ENCODE peak calls at places on chromosomes 16 and 17, in ten cellular contexts. One of them, this sample, is unnamed.

GRCh38 chr16:59487067-59487466 is 753.0 kb upstream of the GOT2 start:
- DNase-seq in activated B cell treated with CpG ODN at 0.5 μM for 24 hours: no peak
- DNase-seq in epithelial cell of proximal tubule: no peak
- DNase-seq in COR-L47: no peak
- DNase-seq in gastrocnemius medialis: no peak
- DNase-seq in LHCN-M2: no peak
- DNase-seq in anterior cingulate cortex: no peak
- DNase-seq in central memory CD4-positive, alpha-beta T cell: no peak
- DNase-seq in KBM-7: no peak
- DNase-seq in occipital lobe: no peak
- DNase-seq in this sample: no peak

GRCh38 chr17:79779661-79780365 is 1.9 kb downstream of the CBX2 start:
- DNase-seq in activated B cell treated with CpG ODN at 0.5 μM for 24 hours: no peak
- DNase-seq in epithelial cell of proximal tubule: no peak
- DNase-seq in COR-L47: no peak
- DNase-seq in gastrocnemius medialis: no peak
- DNase-seq in LHCN-M2: no peak
- DNase-seq in anterior cingulate cortex: no peak
- DNase-seq in central memory CD4-positive, alpha-beta T cell: no peak
- DNase-seq in KBM-7: no peak
- DNase-seq in occipital lobe: no peak
- DNase-seq in this sample: no peak

GRCh38 chr17:83062818-83063671 is 16.4 kb upstream of the METRNL start:
- DNase-seq in activated B cell treated with CpG ODN at 0.5 μM for 24 hours: peak
- DNase-seq in epithelial cell of proximal tubule: no peak
- DNase-seq in COR-L47: no peak
- DNase-seq in gastrocnemius medialis: no peak
- DNase-seq in LHCN-M2: no peak
- DNase-seq in anterior cingulate cortex: no peak
- DNase-seq in central memory CD4-positive, alpha-beta T cell: no peak
- DNase-seq in KBM-7: no peak
- DNase-seq in occipital lobe: no peak
- DNase-seq in this sample: no peak

GRCh38 chr16:89113152-89113547 is 19.5 kb downstream of the ACSF3 start:
- DNase-seq in activated B cell treated with CpG ODN at 0.5 μM for 24 hours: no peak
- DNase-seq in epithelial cell of proximal tubule: no peak
- DNase-seq in COR-L47: no peak
- DNase-seq in gastrocnemius medialis: no peak
- DNase-seq in LHCN-M2: no peak
- DNase-seq in anterior cingulate cortex: no peak
- DNase-seq in central memory CD4-positive, alpha-beta T cell: no peak
- DNase-seq in KBM-7: no peak
- DNase-seq in occipital lobe: no peak
- DNase-seq in this sample: no peak

GRCh38 chr17:5785867-5786509 is 201.7 kb upstream of the NLRP1 start:
- DNase-seq in activated B cell treated with CpG ODN at 0.5 μM for 24 hours: no peak
- DNase-seq in epithelial cell of proximal tubule: peak
- DNase-seq in COR-L47: no peak
- DNase-seq in gastrocnemius medialis: no peak
- DNase-seq in LHCN-M2: peak
- DNase-seq in anterior cingulate cortex: no peak
- DNase-seq in central memory CD4-positive, alpha-beta T cell: no peak
- DNase-seq in KBM-7: no peak
- DNase-seq in occipital lobe: no peak
- DNase-seq in this sample: no peak

GRCh38 chr16:81695431-81695890 is 83.6 kb upstream of the PLCG2 start:
- DNase-seq in activated B cell treated with CpG ODN at 0.5 μM for 24 hours: no peak
- DNase-seq in epithelial cell of proximal tubule: no peak
- DNase-seq in COR-L47: no peak
- DNase-seq in gastrocnemius medialis: no peak
- DNase-seq in LHCN-M2: peak
- DNase-seq in anterior cingulate cortex: no peak
- DNase-seq in central memory CD4-positive, alpha-beta T cell: no peak
- DNase-seq in KBM-7: no peak
- DNase-seq in occipital lobe: no peak
- DNase-seq in this sample: no peak

GRCh38 chr16:11681977-11682654 is 13.9 kb downstream of the SNN start:
- DNase-seq in activated B cell treated with CpG ODN at 0.5 μM for 24 hours: peak
- DNase-seq in epithelial cell of proximal tubule: no peak
- DNase-seq in COR-L47: no peak
- DNase-seq in gastrocnemius medialis: peak
- DNase-seq in LHCN-M2: no peak
- DNase-seq in anterior cingulate cortex: no peak
- DNase-seq in central memory CD4-positive, alpha-beta T cell: no peak
- DNase-seq in KBM-7: no peak
- DNase-seq in occipital lobe: no peak
- DNase-seq in this sample: no peak

GRCh38 chr17:44969144-44969780 is 1.2 kb upstream of the C1QL1 start:
- DNase-seq in activated B cell treated with CpG ODN at 0.5 μM for 24 hours: no peak
- DNase-seq in epithelial cell of proximal tubule: no peak
- DNase-seq in COR-L47: no peak
- DNase-seq in gastrocnemius medialis: no peak
- DNase-seq in LHCN-M2: no peak
- DNase-seq in anterior cingulate cortex: no peak
- DNase-seq in central memory CD4-positive, alpha-beta T cell: no peak
- DNase-seq in KBM-7: no peak
- DNase-seq in occipital lobe: no peak
- DNase-seq in this sample: no peak

GRCh38 chr17:80799553-80800403 is 191.9 kb upstream of the CHMP6 start:
- DNase-seq in activated B cell treated with CpG ODN at 0.5 μM for 24 hours: no peak
- DNase-seq in epithelial cell of proximal tubule: no peak
- DNase-seq in COR-L47: no peak
- DNase-seq in gastrocnemius medialis: no peak
- DNase-seq in LHCN-M2: no peak
- DNase-seq in anterior cingulate cortex: no peak
- DNase-seq in central memory CD4-positive, alpha-beta T cell: no peak
- DNase-seq in KBM-7: no peak
- DNase-seq in occipital lobe: no peak
- DNase-seq in this sample: no peak

GRCh38 chr17:18920911-18921441 is 31.0 kb upstream of the SLC5A10 start:
- DNase-seq in activated B cell treated with CpG ODN at 0.5 μM for 24 hours: no peak
- DNase-seq in epithelial cell of proximal tubule: no peak
- DNase-seq in COR-L47: no peak
- DNase-seq in gastrocnemius medialis: no peak
- DNase-seq in LHCN-M2: peak
- DNase-seq in anterior cingulate cortex: no peak
- DNase-seq in central memory CD4-positive, alpha-beta T cell: no peak
- DNase-seq in KBM-7: peak
- DNase-seq in occipital lobe: no peak
- DNase-seq in this sample: no peak

GRCh38 chr16:84563776-84564420 is 54.0 kb downstream of the COTL1 start:
- DNase-seq in activated B cell treated with CpG ODN at 0.5 μM for 24 hours: no peak
- DNase-seq in epithelial cell of proximal tubule: no peak
- DNase-seq in COR-L47: no peak
- DNase-seq in gastrocnemius medialis: no peak
- DNase-seq in LHCN-M2: no peak
- DNase-seq in anterior cingulate cortex: no peak
- DNase-seq in central memory CD4-positive, alpha-beta T cell: no peak
- DNase-seq in KBM-7: no peak
- DNase-seq in occipital lobe: no peak
- DNase-seq in this sample: no peak